ENCODE peak calls at places on chromosomes 5 and 9, in seven cellular contexts. T is uterus; L is CD8-positive, alpha-beta T cell; O is pancreas; D is heart right ventricle; Y is right cardiac atrium; B is mesendoderm. R is an unnamed sample.

GRCh38 chr9:137492464-137493162 is 33.5 kb upstream of the NSMF start:
- DNase-seq in B (peak; percentile 38), T (no peak), D (no peak), Y (no peak), L (no peak), O (peak; percentile 76), R (no peak)

GRCh38 chr9:101235105-101235866 is 149.5 kb downstream of the BAAT start:
- DNase-seq in T (no peak), L (no peak), Y (no peak), D (no peak), O (no peak), B (peak; percentile 72), R (no peak)

GRCh38 chr9:14865206-14865605 is 45.0 kb downstream of the FREM1 start:
- DNase-seq in B (no peak), T (no peak), L (no peak), O (no peak), D (no peak), Y (no peak), R (no peak)

GRCh38 chr9:130630506-130631330 is 33.7 kb upstream of the PRDM12 start:
- DNase-seq in T (no peak), D (peak; percentile 77), B (no peak), L (no peak), Y (peak; percentile 83), O (peak; percentile 54), R (no peak)

GRCh38 chr9:86893811-86894490 is 53.4 kb downstream of the GAS1 start:
- DNase-seq in O (no peak), T (no peak), D (no peak), Y (no peak), B (peak; percentile 60), L (no peak), R (no peak)

GRCh38 chr5:16815432-16815831 is 120.7 kb downstream of the MYO10 start:
- DNase-seq in B (no peak), T (no peak), D (no peak), Y (no peak), O (no peak), L (no peak), R (no peak)

GRCh38 chr5:53424691-53425597 is 55.5 kb upstream of the FST start:
- DNase-seq in Y (no peak), D (no peak), T (no peak), L (no peak), B (peak; percentile 53), O (no peak), R (no peak)

GRCh38 chr5:92810036-92810435 is 771.0 kb downstream of the NR2F1-AS1 start:
- DNase-seq in D (no peak), L (no peak), T (no peak), Y (no peak), O (no peak), B (no peak), R (no peak)

GRCh38 chr5:1745190-1745805 is 54.3 kb downstream of the MRPL36 start:
- DNase-seq in D (no peak), B (no peak), L (no peak), Y (no peak), O (peak; percentile 53), T (no peak), R (no peak)

DNA sequence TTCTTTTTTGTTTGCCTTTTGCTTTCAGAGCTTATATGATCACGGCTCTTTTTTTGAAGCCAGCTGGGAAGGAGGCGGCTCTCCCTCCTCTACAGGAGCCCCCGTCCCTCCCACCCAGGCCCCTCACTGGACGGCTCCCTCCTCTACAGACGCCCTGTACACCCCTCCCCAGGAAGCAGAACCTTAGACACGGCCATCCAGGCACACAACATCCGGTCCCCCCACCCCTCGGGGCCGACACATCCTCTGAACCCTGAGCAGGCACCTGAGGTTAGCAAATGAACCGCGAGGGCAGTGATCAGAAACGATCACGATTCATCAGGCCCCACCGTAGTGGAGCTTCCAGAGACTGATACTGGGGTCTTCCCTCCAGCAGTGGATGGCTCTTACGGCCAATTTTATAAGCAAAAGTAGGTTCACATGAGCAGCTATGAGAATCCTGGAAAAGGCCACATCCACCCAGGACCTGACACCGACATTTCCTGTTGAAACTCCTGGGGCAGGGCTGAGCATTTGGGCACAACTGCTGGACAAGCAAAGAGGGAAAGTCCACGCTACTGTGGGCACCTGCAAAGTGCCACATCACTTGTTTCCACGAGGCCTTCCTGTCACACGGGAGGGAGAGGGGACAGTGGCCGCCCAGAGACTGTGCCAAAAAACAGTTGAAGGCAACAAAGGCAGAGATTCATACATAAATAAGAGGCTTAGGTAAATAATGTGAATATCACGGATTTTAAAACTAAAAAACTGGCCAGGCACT is 78.9 kb downstream of the SEMA4D start:
- DNase-seq in L (peak; percentile 69), B (no peak), Y (no peak), D (no peak), T (no peak), O (peak; percentile 37), R (no peak)
- H3K27ac ChIP-seq in L (peak overlapping the region; percentile 52), B (no peak overlapping the region), Y (no peak overlapping the region), D (peak overlapping the region; percentile 57), T (no peak overlapping the region), O (no peak overlapping the region), R (peak overlapping the region; percentile 46)

GRCh38 chr9:36900136-36900855 is 133.8 kb downstream of the PAX5 start:
- DNase-seq in T (no peak), B (no peak), O (no peak), Y (no peak), L (no peak), D (no peak), R (no peak)
- H3K27me3 ChIP-seq in T (no peaks in the 10 kb centered on the region), B (no peaks in the 10 kb centered on the region), O (no peaks in the 10 kb centered on the region), Y (no peaks in the 10 kb centered on the region), L (no peaks in the 10 kb centered on the region), D (peaks cover 54% of the 10 kb centered on the region), R (no peaks in the 10 kb centered on the region)

GRCh38 chr5:471750-472058 is 28.7 kb downstream of the EXOC3 start:
- DNase-seq in L (no peak), Y (no peak), D (no peak), B (no peak), T (no peak), O (no peak), R (no peak)

GRCh38 chr5:472076-472655 is 29.2 kb downstream of the EXOC3 start:
- DNase-seq in T (peak; percentile 47), O (peak; percentile 87), B (no peak), L (no peak), D (no peak), Y (peak; percentile 74), R (peak; percentile 19)

GRCh38 chr5:469752-470483 is 26.9 kb downstream of the EXOC3 start:
- DNase-seq in T (no peak), B (no peak), Y (peak; percentile 42), L (no peak), D (no peak), O (peak; percentile 55), R (peak; percentile 29)

GRCh38 chr5:472656-473343 is 29.8 kb downstream of the EXOC3 start:
- DNase-seq in Y (peak; percentile 96), T (peak; percentile 91), O (peak; percentile 95), B (peak; percentile 86), L (peak; percentile 89), D (peak; percentile 91), R (peak; percentile 82)

GRCh38 chr5:470961-471749 is 28.2 kb downstream of the EXOC3 start:
- DNase-seq in D (no peak), T (no peak), Y (peak; percentile 57), L (no peak), O (peak; percentile 58), B (no peak), R (peak; percentile 39)
- H3K27ac ChIP-seq in D (no peak overlapping the region), T (no peak overlapping the region), Y (peak overlapping the region; percentile 9), L (no peak overlapping the region), O (no peak overlapping the region), B (no peak overlapping the region), R (peak overlapping the region; percentile 79)

GRCh38 chr5:83162598-83162997 is 85.3 kb downstream of the XRCC4 start:
- DNase-seq in D (no peak), L (no peak), T (no peak), Y (no peak), O (no peak), B (no peak), R (no peak)
- H3K27me3 ChIP-seq in D (no peaks in the 10 kb centered on the region), L (no peaks in the 10 kb centered on the region), T (no peaks in the 10 kb centered on the region), Y (no peaks in the 10 kb centered on the region), O (no peaks in the 10 kb centered on the region), B (no peaks in the 10 kb centered on the region), R (no peaks in the 10 kb centered on the region)

DNA sequence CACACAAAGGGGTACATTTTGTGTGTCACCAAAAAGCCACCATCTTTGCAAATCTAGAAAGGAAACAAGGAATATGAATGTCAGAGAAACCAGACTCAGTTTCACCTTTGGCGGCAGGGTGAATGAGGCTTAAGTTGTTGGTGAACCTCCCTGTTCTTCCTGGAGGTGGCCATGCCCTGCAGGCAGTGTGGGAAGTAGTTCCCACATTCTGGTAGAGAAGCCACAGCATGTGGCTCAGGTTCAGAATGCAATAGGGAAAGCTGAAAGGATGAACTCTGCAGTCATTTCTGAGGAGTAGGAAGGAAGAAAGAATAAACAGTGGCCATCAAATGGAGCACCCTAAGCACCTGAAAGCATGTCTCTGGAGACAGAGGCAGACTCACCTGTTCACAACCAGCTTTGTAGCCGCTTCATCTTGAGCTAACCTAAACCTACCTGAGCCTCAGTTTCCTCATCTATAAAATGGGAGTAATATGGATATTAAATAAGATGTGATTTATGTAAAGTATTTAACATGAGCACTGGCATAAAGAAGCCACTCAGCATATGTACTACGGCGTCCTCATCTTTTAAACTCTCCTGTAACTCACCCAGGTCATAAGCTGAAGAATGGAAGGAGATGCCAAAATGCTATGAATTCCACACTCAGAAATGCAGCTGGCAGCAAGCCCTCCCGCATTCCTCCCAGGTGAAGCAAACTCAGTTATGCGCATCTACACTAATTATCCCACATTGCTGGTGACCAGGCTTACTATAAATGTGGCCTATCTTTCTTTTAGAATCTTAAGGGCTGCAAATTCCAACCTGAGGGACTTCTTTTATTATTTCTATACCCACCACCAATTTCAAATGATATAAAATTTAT is 86.0 kb downstream of the ZNF608 start:
- DNase-seq in T (no peak), Y (no peak), L (no peak), O (no peak), D (no peak), B (peak; percentile 92), R (no peak)
- H3K27ac ChIP-seq in T (peak overlapping the region; percentile 65), Y (peak overlapping the region; percentile 45), L (no peak overlapping the region), O (peak overlapping the region; percentile 76), D (no peak overlapping the region), B (peak overlapping the region; percentile 39), R (peak overlapping the region; percentile 50)

GRCh38 chr5:174727794-174728662 is 3.6 kb downstream of the MSX2 start:
- DNase-seq in O (no peak), L (no peak), Y (no peak), T (no peak), D (no peak), B (peak; percentile 22), R (no peak)
- H3K27me3 ChIP-seq in O (no peaks in the 10 kb centered on the region), L (peaks cover 6% of the 10 kb centered on the region), Y (peaks cover 3% of the 10 kb centered on the region), T (no peaks in the 10 kb centered on the region), D (peaks cover 99% of the 10 kb centered on the region), B (no peaks in the 10 kb centered on the region), R (peaks cover 98% of the 10 kb centered on the region)

GRCh38 chr5:112684737-112685136 is 52.9 kb upstream of the APC start:
- DNase-seq in T (peak; percentile 26), B (no peak), D (peak; percentile 50), L (no peak), O (no peak), Y (no peak), R (peak; percentile 43)
- H3K27ac ChIP-seq in T (peak overlapping the region; percentile 40), B (no peak overlapping the region), D (no peak overlapping the region), L (no peak overlapping the region), O (no peak overlapping the region), Y (peak overlapping the region; percentile 69), R (peak overlapping the region; percentile 21)

GRCh38 chr5:77631166-77631582 is 7.3 kb downstream of the OTP start:
- DNase-seq in Y (no peak), O (no peak), D (no peak), B (no peak), L (no peak), T (no peak), R (no peak)
- H3K27me3 ChIP-seq in Y (no peaks in the 10 kb centered on the region), O (peaks cover 19% of the 10 kb centered on the region), D (peaks cover 100% of the 10 kb centered on the region), B (peaks cover 54% of the 10 kb centered on the region), L (peaks cover 55% of the 10 kb centered on the region), T (peaks cover 21% of the 10 kb centered on the region), R (peaks cover 98% of the 10 kb centered on the region)

R was measured in dorsolateral prefrontal cortex.